ENCODE peak calls at places on chromosomes 6 and 20, in five cellular contexts. One of them, this sample, is unnamed.

GRCh38 chr6:100467144-100468012 is 2.7 kb upstream of the SIM1 start:
- DNase-seq in AG10803: no peak
- DNase-seq in AG20443: no peak
- DNase-seq in stimulated activated CD8-positive, alpha-beta memory T cell treated with anti-CD3 and anti-CD28 coated beads, Interleukin-4, amount 100 ng/mL, for 24 hours: no peak
- DNase-seq in tibial artery: no peak
- DNase-seq in this sample: no peak

GRCh38 chr6:29665942-29666825 is 9.3 kb downstream of the MOG start:
- DNase-seq in AG20443: no peak
- DNase-seq in tibial artery: no peak
- DNase-seq in stimulated activated CD8-positive, alpha-beta memory T cell treated with anti-CD3 and anti-CD28 coated beads, Interleukin-4, amount 100 ng/mL, for 24 hours: no peak
- DNase-seq in AG10803: no peak
- DNase-seq in this sample: no peak

GRCh38 chr6:140366991-140367390 is 992.5 kb upstream of the CITED2 start:
- DNase-seq in AG20443: no peak
- DNase-seq in AG10803: peak
- DNase-seq in stimulated activated CD8-positive, alpha-beta memory T cell treated with anti-CD3 and anti-CD28 coated beads, Interleukin-4, amount 100 ng/mL, for 24 hours: no peak
- DNase-seq in tibial artery: no peak
- DNase-seq in this sample: no peak

GRCh38 chr6:30646450-30647038 is 389 bp upstream of the C6orf136 start:
- DNase-seq in AG20443: peak
- DNase-seq in stimulated activated CD8-positive, alpha-beta memory T cell treated with anti-CD3 and anti-CD28 coated beads, Interleukin-4, amount 100 ng/mL, for 24 hours: peak
- DNase-seq in AG10803: no peak
- DNase-seq in tibial artery: peak
- DNase-seq in this sample: no peak

GRCh38 chr6:167647750-167648470 is 178.8 kb upstream of the AFDN start:
- DNase-seq in tibial artery: no peak
- DNase-seq in stimulated activated CD8-positive, alpha-beta memory T cell treated with anti-CD3 and anti-CD28 coated beads, Interleukin-4, amount 100 ng/mL, for 24 hours: no peak
- DNase-seq in AG10803: no peak
- DNase-seq in AG20443: no peak
- DNase-seq in this sample: no peak

GRCh38 chr6:43973351-43973750 is 153.9 kb downstream of the MRPL14 start:
- DNase-seq in stimulated activated CD8-positive, alpha-beta memory T cell treated with anti-CD3 and anti-CD28 coated beads, Interleukin-4, amount 100 ng/mL, for 24 hours: no peak
- DNase-seq in tibial artery: no peak
- DNase-seq in AG10803: no peak
- DNase-seq in AG20443: no peak
- DNase-seq in this sample: no peak

GRCh38 chr6:38058022-38058421 is 238.5 kb downstream of the ZFAND3 start:
- DNase-seq in AG10803: peak
- DNase-seq in stimulated activated CD8-positive, alpha-beta memory T cell treated with anti-CD3 and anti-CD28 coated beads, Interleukin-4, amount 100 ng/mL, for 24 hours: peak
- DNase-seq in tibial artery: no peak
- DNase-seq in AG20443: peak
- DNase-seq in this sample: no peak

GRCh38 chr6:162778603-162779002 is 50.8 kb downstream of the PACRG start:
- DNase-seq in AG10803: no peak
- DNase-seq in stimulated activated CD8-positive, alpha-beta memory T cell treated with anti-CD3 and anti-CD28 coated beads, Interleukin-4, amount 100 ng/mL, for 24 hours: no peak
- DNase-seq in AG20443: no peak
- DNase-seq in tibial artery: no peak
- DNase-seq in this sample: no peak

GRCh38 chr20:39825524-39825923 is 863.4 kb downstream of the DHX35 start:
- DNase-seq in stimulated activated CD8-positive, alpha-beta memory T cell treated with anti-CD3 and anti-CD28 coated beads, Interleukin-4, amount 100 ng/mL, for 24 hours: no peak
- DNase-seq in AG20443: no peak
- DNase-seq in AG10803: no peak
- DNase-seq in tibial artery: no peak
- DNase-seq in this sample: no peak

GRCh38 chr6:154297711-154298110 is 58.9 kb downstream of the IPCEF1 start:
- DNase-seq in stimulated activated CD8-positive, alpha-beta memory T cell treated with anti-CD3 and anti-CD28 coated beads, Interleukin-4, amount 100 ng/mL, for 24 hours: no peak
- DNase-seq in tibial artery: no peak
- DNase-seq in AG10803: peak
- DNase-seq in AG20443: peak
- DNase-seq in this sample: no peak

GRCh38 chr6:1901556-1901955 is 291.8 kb downstream of the FOXC1 start:
- DNase-seq in stimulated activated CD8-positive, alpha-beta memory T cell treated with anti-CD3 and anti-CD28 coated beads, Interleukin-4, amount 100 ng/mL, for 24 hours: no peak
- DNase-seq in AG10803: peak
- DNase-seq in tibial artery: no peak
- DNase-seq in AG20443: no peak
- DNase-seq in this sample: no peak

GRCh38 chr6:122845916-122846632 is 57.0 kb downstream of the SMPDL3A start:
- DNase-seq in AG20443: peak
- DNase-seq in stimulated activated CD8-positive, alpha-beta memory T cell treated with anti-CD3 and anti-CD28 coated beads, Interleukin-4, amount 100 ng/mL, for 24 hours: no peak
- DNase-seq in AG10803: peak
- DNase-seq in tibial artery: no peak
- DNase-seq in this sample: no peak

GRCh38 chr20:3843490-3843889 is 3.1 kb upstream of the MAVS start:
- DNase-seq in tibial artery: no peak
- DNase-seq in stimulated activated CD8-positive, alpha-beta memory T cell treated with anti-CD3 and anti-CD28 coated beads, Interleukin-4, amount 100 ng/mL, for 24 hours: no peak
- DNase-seq in AG20443: peak
- DNase-seq in AG10803: no peak
- DNase-seq in this sample: no peak

GRCh38 chr6:56802570-56802969 is 152.3 kb upstream of the BEND6 start:
- DNase-seq in stimulated activated CD8-positive, alpha-beta memory T cell treated with anti-CD3 and anti-CD28 coated beads, Interleukin-4, amount 100 ng/mL, for 24 hours: no peak
- DNase-seq in tibial artery: no peak
- DNase-seq in AG10803: peak
- DNase-seq in AG20443: no peak
- DNase-seq in this sample: no peak